ENCODE peak calls at places on chromosomes 3 and 15, in five cellular contexts. One of them, this sample, is unnamed.

GRCh38 chr3:8301977-8302589 is 199.5 kb upstream of the LMCD1 start:
- DNase-seq in sigmoid colon: no peak
- DNase-seq in NK-92 treated with Interleukin-12 subunit alpha and Interleukin-12 subunit beta, amount 100 ng/mL, for 24 hours: no peak
- DNase-seq in left cardiac atrium: no peak
- DNase-seq in upper lobe of right lung: no peak
- DNase-seq in this sample: no peak

GRCh38 chr15:31953573-31953972 is 76.7 kb upstream of the CHRNA7 start:
- DNase-seq in sigmoid colon: no peak
- DNase-seq in NK-92 treated with Interleukin-12 subunit alpha and Interleukin-12 subunit beta, amount 100 ng/mL, for 24 hours: no peak
- DNase-seq in left cardiac atrium: no peak
- DNase-seq in upper lobe of right lung: no peak
- DNase-seq in this sample: no peak

GRCh38 chr3:186640473-186640818 is 247 bp downstream of the FETUB start:
- DNase-seq in sigmoid colon: no peak
- DNase-seq in NK-92 treated with Interleukin-12 subunit alpha and Interleukin-12 subunit beta, amount 100 ng/mL, for 24 hours: no peak
- DNase-seq in left cardiac atrium: no peak
- DNase-seq in upper lobe of right lung: no peak
- DNase-seq in this sample: no peak

GRCh38 chr3:7388026-7388425 is 527.1 kb downstream of the GRM7 start:
- DNase-seq in sigmoid colon: no peak
- DNase-seq in NK-92 treated with Interleukin-12 subunit alpha and Interleukin-12 subunit beta, amount 100 ng/mL, for 24 hours: no peak
- DNase-seq in left cardiac atrium: no peak
- DNase-seq in upper lobe of right lung: no peak
- DNase-seq in this sample: no peak

GRCh38 chr15:57150066-57150865 is 226.0 kb upstream of the CGNL1 start:
- DNase-seq in sigmoid colon: no peak
- DNase-seq in NK-92 treated with Interleukin-12 subunit alpha and Interleukin-12 subunit beta, amount 100 ng/mL, for 24 hours: no peak
- DNase-seq in left cardiac atrium: no peak
- DNase-seq in upper lobe of right lung: no peak
- DNase-seq in this sample: no peak

GRCh38 chr3:139677341-139678155 is at the start of gene NMNAT3:
- DNase-seq in sigmoid colon: peak; percentile 90
- DNase-seq in NK-92 treated with Interleukin-12 subunit alpha and Interleukin-12 subunit beta, amount 100 ng/mL, for 24 hours: no peak
- DNase-seq in left cardiac atrium: peak; percentile 91
- DNase-seq in upper lobe of right lung: peak; percentile 95
- DNase-seq in this sample: peak; percentile 19

GRCh38 chr3:195073866-195074860 is 196.8 kb downstream of the XXYLT1 start:
- DNase-seq in sigmoid colon: peak; percentile 51
- DNase-seq in NK-92 treated with Interleukin-12 subunit alpha and Interleukin-12 subunit beta, amount 100 ng/mL, for 24 hours: no peak
- DNase-seq in left cardiac atrium: peak; percentile 12
- DNase-seq in upper lobe of right lung: peak; percentile 35
- DNase-seq in this sample: no peak

GRCh38 chr15:93488157-93488803 is 399.3 kb upstream of the RGMA start:
- DNase-seq in sigmoid colon: no peak
- DNase-seq in NK-92 treated with Interleukin-12 subunit alpha and Interleukin-12 subunit beta, amount 100 ng/mL, for 24 hours: no peak
- DNase-seq in left cardiac atrium: no peak
- DNase-seq in upper lobe of right lung: no peak
- DNase-seq in this sample: no peak

GRCh38 chr15:47688573-47689086 is 28.7 kb upstream of the SEMA6D start:
- DNase-seq in sigmoid colon: no peak
- DNase-seq in NK-92 treated with Interleukin-12 subunit alpha and Interleukin-12 subunit beta, amount 100 ng/mL, for 24 hours: no peak
- DNase-seq in left cardiac atrium: no peak
- DNase-seq in upper lobe of right lung: no peak
- DNase-seq in this sample: no peak

GRCh38 chr15:90046846-90047481 is 45.8 kb downstream of the ZNF710 start:
- DNase-seq in sigmoid colon: no peak
- DNase-seq in NK-92 treated with Interleukin-12 subunit alpha and Interleukin-12 subunit beta, amount 100 ng/mL, for 24 hours: no peak
- DNase-seq in left cardiac atrium: peak; percentile 30
- DNase-seq in upper lobe of right lung: peak; percentile 86
- DNase-seq in this sample: no peak

GRCh38 chr3:4720316-4721075 is 227.3 kb downstream of the ITPR1 start:
- DNase-seq in sigmoid colon: peak; percentile 94
- DNase-seq in NK-92 treated with Interleukin-12 subunit alpha and Interleukin-12 subunit beta, amount 100 ng/mL, for 24 hours: peak; percentile 11
- DNase-seq in left cardiac atrium: peak; percentile 84
- DNase-seq in upper lobe of right lung: no peak
- DNase-seq in this sample: no peak

GRCh38 chr15:52020253-52021085 is 1.4 kb downstream of the MAPK6 start:
- DNase-seq in sigmoid colon: no peak
- DNase-seq in NK-92 treated with Interleukin-12 subunit alpha and Interleukin-12 subunit beta, amount 100 ng/mL, for 24 hours: no peak
- DNase-seq in left cardiac atrium: no peak
- DNase-seq in upper lobe of right lung: no peak
- DNase-seq in this sample: no peak

GRCh38 chr3:13706451-13706850 is 157.5 kb downstream of the FBLN2 start:
- DNase-seq in sigmoid colon: peak; percentile 24
- DNase-seq in NK-92 treated with Interleukin-12 subunit alpha and Interleukin-12 subunit beta, amount 100 ng/mL, for 24 hours: no peak
- DNase-seq in left cardiac atrium: no peak
- DNase-seq in upper lobe of right lung: peak; percentile 20
- DNase-seq in this sample: no peak

GRCh38 chr15:60179786-60180391 is 175.8 kb downstream of the FOXB1 start:
- DNase-seq in sigmoid colon: no peak
- DNase-seq in NK-92 treated with Interleukin-12 subunit alpha and Interleukin-12 subunit beta, amount 100 ng/mL, for 24 hours: no peak
- DNase-seq in left cardiac atrium: no peak
- DNase-seq in upper lobe of right lung: no peak
- DNase-seq in this sample: no peak

GRCh38 chr3:188241883-188242282 is 87.9 kb downstream of the LPP start:
- DNase-seq in sigmoid colon: no peak
- DNase-seq in NK-92 treated with Interleukin-12 subunit alpha and Interleukin-12 subunit beta, amount 100 ng/mL, for 24 hours: no peak
- DNase-seq in left cardiac atrium: no peak
- DNase-seq in upper lobe of right lung: no peak
- DNase-seq in this sample: no peak

GRCh38 chr3:187207062-187207461 is 9.8 kb downstream of the RTP1 start:
- DNase-seq in sigmoid colon: no peak
- DNase-seq in NK-92 treated with Interleukin-12 subunit alpha and Interleukin-12 subunit beta, amount 100 ng/mL, for 24 hours: no peak
- DNase-seq in left cardiac atrium: no peak
- DNase-seq in upper lobe of right lung: no peak
- DNase-seq in this sample: no peak

GRCh38 chr3:45188714-45189659 is 37.1 kb downstream of the TMEM158 start:
- DNase-seq in sigmoid colon: no peak
- DNase-seq in NK-92 treated with Interleukin-12 subunit alpha and Interleukin-12 subunit beta, amount 100 ng/mL, for 24 hours: no peak
- DNase-seq in left cardiac atrium: no peak
- DNase-seq in upper lobe of right lung: no peak
- DNase-seq in this sample: no peak

GRCh38 chr15:62976301-62976842 is 66.2 kb upstream of the TPM1 start:
- DNase-seq in sigmoid colon: no peak
- DNase-seq in NK-92 treated with Interleukin-12 subunit alpha and Interleukin-12 subunit beta, amount 100 ng/mL, for 24 hours: no peak
- DNase-seq in left cardiac atrium: no peak
- DNase-seq in upper lobe of right lung: no peak
- DNase-seq in this sample: no peak

GRCh38 chr3:42366550-42366949 is 43.9 kb downstream of the LYZL4 start:
- DNase-seq in sigmoid colon: no peak
- DNase-seq in NK-92 treated with Interleukin-12 subunit alpha and Interleukin-12 subunit beta, amount 100 ng/mL, for 24 hours: no peak
- DNase-seq in left cardiac atrium: no peak
- DNase-seq in upper lobe of right lung: no peak
- DNase-seq in this sample: no peak

GRCh38 chr3:107260221-107260620 is 117.0 kb upstream of the CCDC54 start:
- DNase-seq in sigmoid colon: no peak
- DNase-seq in NK-92 treated with Interleukin-12 subunit alpha and Interleukin-12 subunit beta, amount 100 ng/mL, for 24 hours: no peak
- DNase-seq in left cardiac atrium: no peak
- DNase-seq in upper lobe of right lung: no peak
- DNase-seq in this sample: no peak

GRCh38 chr15:85543741-85544155 is 163.3 kb downstream of the AKAP13 start:
- DNase-seq in sigmoid colon: peak; percentile 88
- DNase-seq in NK-92 treated with Interleukin-12 subunit alpha and Interleukin-12 subunit beta, amount 100 ng/mL, for 24 hours: no peak
- DNase-seq in left cardiac atrium: peak; percentile 66
- DNase-seq in upper lobe of right lung: peak; percentile 89
- DNase-seq in this sample: no peak

GRCh38 chr3:97764186-97765055 is at the start of gene ARL6:
- DNase-seq in sigmoid colon: peak; percentile 90
- DNase-seq in NK-92 treated with Interleukin-12 subunit alpha and Interleukin-12 subunit beta, amount 100 ng/mL, for 24 hours: peak; percentile 66
- DNase-seq in left cardiac atrium: peak; percentile 89
- DNase-seq in upper lobe of right lung: peak; percentile 90
- DNase-seq in this sample: peak; percentile 32

GRCh38 chr3:38650248-38650940 is 907 bp upstream of the SCN5A start:
- DNase-seq in sigmoid colon: peak; percentile 50
- DNase-seq in NK-92 treated with Interleukin-12 subunit alpha and Interleukin-12 subunit beta, amount 100 ng/mL, for 24 hours: no peak
- DNase-seq in left cardiac atrium: no peak
- DNase-seq in upper lobe of right lung: peak; percentile 52
- DNase-seq in this sample: no peak

GRCh38 chr15:31472636-31473383 is 146.2 kb downstream of the KLF13 start:
- DNase-seq in sigmoid colon: no peak
- DNase-seq in NK-92 treated with Interleukin-12 subunit alpha and Interleukin-12 subunit beta, amount 100 ng/mL, for 24 hours: peak; percentile 33
- DNase-seq in left cardiac atrium: no peak
- DNase-seq in upper lobe of right lung: no peak
- DNase-seq in this sample: no peak

GRCh38 chr3:34889641-34890040 is 749.7 kb upstream of the ARPP21 start:
- DNase-seq in sigmoid colon: no peak
- DNase-seq in NK-92 treated with Interleukin-12 subunit alpha and Interleukin-12 subunit beta, amount 100 ng/mL, for 24 hours: no peak
- DNase-seq in left cardiac atrium: no peak
- DNase-seq in upper lobe of right lung: no peak
- DNase-seq in this sample: no peak

GRCh38 chr3:45684327-45684892 is 4.8 kb upstream of the SACM1L start:
- DNase-seq in sigmoid colon: no peak
- DNase-seq in NK-92 treated with Interleukin-12 subunit alpha and Interleukin-12 subunit beta, amount 100 ng/mL, for 24 hours: no peak
- DNase-seq in left cardiac atrium: no peak
- DNase-seq in upper lobe of right lung: no peak
- DNase-seq in this sample: no peak

GRCh38 chr3:179526989-179527391 is 35.7 kb upstream of the ACTL6A start:
- DNase-seq in sigmoid colon: peak; percentile 84
- DNase-seq in NK-92 treated with Interleukin-12 subunit alpha and Interleukin-12 subunit beta, amount 100 ng/mL, for 24 hours: no peak
- DNase-seq in left cardiac atrium: peak; percentile 62
- DNase-seq in upper lobe of right lung: no peak
- DNase-seq in this sample: no peak

GRCh38 chr3:12471228-12471627 is 13.1 kb upstream of the TSEN2 start:
- DNase-seq in sigmoid colon: no peak
- DNase-seq in NK-92 treated with Interleukin-12 subunit alpha and Interleukin-12 subunit beta, amount 100 ng/mL, for 24 hours: no peak
- DNase-seq in left cardiac atrium: no peak
- DNase-seq in upper lobe of right lung: no peak
- DNase-seq in this sample: no peak

GRCh38 chr3:160163259-160163878 is 61.9 kb upstream of the C3orf80 start:
- DNase-seq in sigmoid colon: no peak
- DNase-seq in NK-92 treated with Interleukin-12 subunit alpha and Interleukin-12 subunit beta, amount 100 ng/mL, for 24 hours: no peak
- DNase-seq in left cardiac atrium: no peak
- DNase-seq in upper lobe of right lung: no peak
- DNase-seq in this sample: no peak

GRCh38 chr3:117927831-117928230 is 1106.8 kb downstream of the IGSF11 start:
- DNase-seq in sigmoid colon: no peak
- DNase-seq in NK-92 treated with Interleukin-12 subunit alpha and Interleukin-12 subunit beta, amount 100 ng/mL, for 24 hours: no peak
- DNase-seq in left cardiac atrium: no peak
- DNase-seq in upper lobe of right lung: no peak
- DNase-seq in this sample: no peak

GRCh38 chr3:4220050-4220449 is 83.1 kb upstream of the SETMAR start:
- DNase-seq in sigmoid colon: no peak
- DNase-seq in NK-92 treated with Interleukin-12 subunit alpha and Interleukin-12 subunit beta, amount 100 ng/mL, for 24 hours: no peak
- DNase-seq in left cardiac atrium: no peak
- DNase-seq in upper lobe of right lung: no peak
- DNase-seq in this sample: no peak